ENCODE peak calls at places on chromosomes 11 and 22, in six cellular contexts. One of them, this sample, is unnamed. For H3K4me1, the result is how much of the 10 kb centered on the place peaks cover.

GRCh38 chr11:19679952-19680823 is 32.4 kb upstream of the NAV2 start:
- DNase-seq in suprapubic skin: peak
- DNase-seq in A549: peak
- DNase-seq in tibial nerve: peak
- DNase-seq in transverse colon: peak
- DNase-seq in stomach: peak
- DNase-seq in this sample: peak

GRCh38 chr22:39655736-39656285 is 85.3 kb downstream of the CACNA1I start:
- DNase-seq in transverse colon: no peak
- DNase-seq in stomach: no peak
- DNase-seq in A549: no peak
- DNase-seq in tibial nerve: no peak
- DNase-seq in suprapubic skin: no peak
- DNase-seq in this sample: no peak

GRCh38 chr11:14500181-14500651 is 605 bp upstream of the COPB1 start:
- DNase-seq in tibial nerve: peak
- DNase-seq in A549: peak
- DNase-seq in stomach: peak
- DNase-seq in transverse colon: peak
- DNase-seq in suprapubic skin: no peak
- DNase-seq in this sample: no peak

GRCh38 chr11:507727-508515 is 879 bp upstream of the RNH1 start:
- DNase-seq in stomach: no peak
- DNase-seq in A549: no peak
- DNase-seq in suprapubic skin: no peak
- DNase-seq in tibial nerve: no peak
- DNase-seq in transverse colon: no peak
- DNase-seq in this sample: no peak

GRCh38 chr11:130999992-131000770 is 83.9 kb upstream of the SNX19 start:
- DNase-seq in A549: peak
- DNase-seq in stomach: no peak
- DNase-seq in tibial nerve: no peak
- DNase-seq in suprapubic skin: no peak
- DNase-seq in transverse colon: no peak
- DNase-seq in this sample: no peak

GRCh38 chr11:125166347-125166841 is 1.8 kb downstream of the PKNOX2 start:
- DNase-seq in transverse colon: no peak
- DNase-seq in A549: no peak
- DNase-seq in suprapubic skin: no peak
- DNase-seq in stomach: no peak
- DNase-seq in tibial nerve: no peak
- DNase-seq in this sample: no peak

GRCh38 chr11:102850973-102851745 is 7.8 kb upstream of the MMP3 start:
- DNase-seq in transverse colon: peak
- DNase-seq in tibial nerve: no peak
- DNase-seq in suprapubic skin: no peak
- DNase-seq in A549: peak
- DNase-seq in stomach: no peak
- DNase-seq in this sample: no peak

GRCh38 chr11:94310191-94310875 is 6.0 kb downstream of the IZUMO1R start:
- DNase-seq in A549: no peak
- DNase-seq in transverse colon: no peak
- DNase-seq in stomach: no peak
- DNase-seq in tibial nerve: no peak
- DNase-seq in suprapubic skin: no peak
- DNase-seq in this sample: no peak

GRCh38 chr11:11845066-11845465 is 3.3 kb downstream of the USP47 start:
- DNase-seq in tibial nerve: no peak
- DNase-seq in stomach: no peak
- DNase-seq in transverse colon: no peak
- DNase-seq in suprapubic skin: no peak
- DNase-seq in A549: no peak
- DNase-seq in this sample: no peak

GRCh38 chr22:27697888-27698287 is 103.7 kb downstream of the MN1 start:
- DNase-seq in transverse colon: no peak
- DNase-seq in tibial nerve: no peak
- DNase-seq in suprapubic skin: no peak
- DNase-seq in stomach: peak
- DNase-seq in A549: no peak
- DNase-seq in this sample: no peak

GRCh38 chr11:81772161-81772560 is 961.5 kb downstream of the FAM181B start:
- DNase-seq in tibial nerve: no peak
- DNase-seq in transverse colon: no peak
- DNase-seq in stomach: no peak
- DNase-seq in suprapubic skin: no peak
- DNase-seq in A549: no peak
- DNase-seq in this sample: no peak

GRCh38 chr11:17642980-17643379 is 76.4 kb upstream of the MYOD1 start:
- DNase-seq in A549: no peak
- DNase-seq in stomach: no peak
- DNase-seq in transverse colon: no peak
- DNase-seq in suprapubic skin: no peak
- DNase-seq in tibial nerve: no peak
- DNase-seq in this sample: no peak

GRCh38 chr22:42692239-42693054 is 28.2 kb downstream of the A4GALT start:
- DNase-seq in stomach: no peak
- DNase-seq in suprapubic skin: no peak
- DNase-seq in tibial nerve: no peak
- DNase-seq in transverse colon: no peak
- DNase-seq in A549: peak
- DNase-seq in this sample: peak

GRCh38 chr11:104705475-104706195 is 192.6 kb downstream of the CASP12 start:
- DNase-seq in stomach: peak
- DNase-seq in A549: no peak
- DNase-seq in tibial nerve: no peak
- DNase-seq in transverse colon: peak
- DNase-seq in suprapubic skin: no peak
- DNase-seq in this sample: no peak

GRCh38 chr11:77102246-77103210 is at the start of gene OMP:
- DNase-seq in tibial nerve: no peak
- DNase-seq in stomach: no peak
- DNase-seq in transverse colon: no peak
- DNase-seq in A549: no peak
- DNase-seq in suprapubic skin: no peak
- DNase-seq in this sample: no peak

GRCh38 chr22:19610518-19611253 is 86.5 kb upstream of the CLDN5 start:
- DNase-seq in transverse colon: no peak
- DNase-seq in A549: no peak
- DNase-seq in suprapubic skin: no peak
- DNase-seq in stomach: no peak
- DNase-seq in tibial nerve: no peak
- DNase-seq in this sample: no peak

GRCh38 chr11:111438846-111439520 is 59.9 kb upstream of the POU2AF1 start:
- DNase-seq in transverse colon: peak
- DNase-seq in tibial nerve: no peak
- DNase-seq in stomach: no peak
- DNase-seq in A549: no peak
- DNase-seq in suprapubic skin: no peak
- DNase-seq in this sample: no peak

GRCh38 chr11:96134622-96135021 is 208.4 kb downstream of the MAML2 start:
- DNase-seq in transverse colon: no peak
- DNase-seq in tibial nerve: no peak
- DNase-seq in stomach: no peak
- DNase-seq in A549: peak
- DNase-seq in suprapubic skin: no peak
- DNase-seq in this sample: no peak

GRCh38 chr22:29705651-29706050 is 14.2 kb upstream of the CABP7 start:
- DNase-seq in A549: no peak
- DNase-seq in transverse colon: no peak
- DNase-seq in tibial nerve: no peak
- DNase-seq in stomach: no peak
- DNase-seq in suprapubic skin: no peak
- DNase-seq in this sample: no peak
- H3K27ac ChIP-seq in A549: no peak
- H3K27ac ChIP-seq in transverse colon: no peak
- H3K27ac ChIP-seq in tibial nerve: peak
- H3K27ac ChIP-seq in stomach: no peak
- H3K27ac ChIP-seq in suprapubic skin: no peak
- H3K27ac ChIP-seq in this sample: no peak

GRCh38 chr11:97996762-97997161 is 1024.0 kb upstream of the CNTN5 start:
- DNase-seq in transverse colon: no peak
- DNase-seq in stomach: no peak
- DNase-seq in suprapubic skin: no peak
- DNase-seq in A549: no peak
- DNase-seq in tibial nerve: no peak
- DNase-seq in this sample: no peak
- TF ChIP-seq EP300 in transverse colon: no peak
- TF ChIP-seq EP300 in stomach: no peak
- TF ChIP-seq EP300 in suprapubic skin: no peak
- TF ChIP-seq EP300 in A549: no peak
- TF ChIP-seq EP300 in tibial nerve: no peak
- TF ChIP-seq EP300 in this sample: no peak

DNA sequence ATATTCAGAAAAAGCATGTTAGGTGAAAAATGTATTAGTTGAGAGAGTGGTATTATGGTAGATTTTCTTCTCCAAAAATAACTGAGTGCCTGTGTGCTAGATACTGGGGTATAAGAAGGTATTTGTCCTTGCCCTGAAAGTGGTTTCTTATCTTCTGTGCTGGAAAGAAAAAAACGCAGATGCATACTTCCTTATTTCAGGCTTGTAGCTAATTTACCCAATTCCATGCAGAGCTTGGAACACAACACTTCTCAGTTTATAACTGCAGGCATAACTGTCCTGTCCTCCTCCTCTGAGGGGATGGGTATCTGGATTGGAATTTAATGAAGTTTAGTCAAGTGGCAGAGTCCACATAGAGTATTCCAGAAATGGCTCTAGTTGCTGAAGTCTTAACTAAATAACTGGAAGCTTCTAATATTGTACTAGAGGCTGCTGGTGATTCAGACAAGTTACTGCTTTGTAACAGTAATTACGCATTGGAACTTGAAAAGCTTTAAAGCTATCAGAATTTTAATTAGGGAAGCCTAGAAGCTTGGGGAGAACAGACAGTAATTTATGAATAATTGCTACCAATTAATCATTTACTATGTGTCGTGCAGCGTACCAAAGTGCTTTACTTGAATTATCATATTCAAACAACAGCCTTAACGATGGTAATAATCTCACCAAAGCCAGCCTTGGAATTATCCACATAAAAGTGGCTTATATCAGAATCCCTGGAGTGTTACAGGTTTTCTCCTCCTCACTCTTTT is 12.7 kb upstream of the C11orf91 start:
- DNase-seq in stomach: no peak
- DNase-seq in transverse colon: no peak
- DNase-seq in suprapubic skin: no peak
- DNase-seq in tibial nerve: no peak
- DNase-seq in A549: no peak
- DNase-seq in this sample: no peak
- H3K4me1 ChIP-seq in stomach: under half
- H3K4me1 ChIP-seq in transverse colon: under half
- H3K4me1 ChIP-seq in suprapubic skin: under half
- H3K4me1 ChIP-seq in tibial nerve: half or more
- H3K4me1 ChIP-seq in A549: under half
- H3K4me1 ChIP-seq in this sample: under half

GRCh38 chr22:37658133-37659065 is at the start of gene PDXP:
- DNase-seq in tibial nerve: peak
- DNase-seq in A549: peak
- DNase-seq in suprapubic skin: peak
- DNase-seq in stomach: peak
- DNase-seq in transverse colon: peak
- DNase-seq in this sample: peak
- H3K27ac ChIP-seq in tibial nerve: peak
- H3K27ac ChIP-seq in A549: peak
- H3K27ac ChIP-seq in suprapubic skin: peak
- H3K27ac ChIP-seq in stomach: peak
- H3K27ac ChIP-seq in transverse colon: peak
- H3K27ac ChIP-seq in this sample: peak

DNA sequence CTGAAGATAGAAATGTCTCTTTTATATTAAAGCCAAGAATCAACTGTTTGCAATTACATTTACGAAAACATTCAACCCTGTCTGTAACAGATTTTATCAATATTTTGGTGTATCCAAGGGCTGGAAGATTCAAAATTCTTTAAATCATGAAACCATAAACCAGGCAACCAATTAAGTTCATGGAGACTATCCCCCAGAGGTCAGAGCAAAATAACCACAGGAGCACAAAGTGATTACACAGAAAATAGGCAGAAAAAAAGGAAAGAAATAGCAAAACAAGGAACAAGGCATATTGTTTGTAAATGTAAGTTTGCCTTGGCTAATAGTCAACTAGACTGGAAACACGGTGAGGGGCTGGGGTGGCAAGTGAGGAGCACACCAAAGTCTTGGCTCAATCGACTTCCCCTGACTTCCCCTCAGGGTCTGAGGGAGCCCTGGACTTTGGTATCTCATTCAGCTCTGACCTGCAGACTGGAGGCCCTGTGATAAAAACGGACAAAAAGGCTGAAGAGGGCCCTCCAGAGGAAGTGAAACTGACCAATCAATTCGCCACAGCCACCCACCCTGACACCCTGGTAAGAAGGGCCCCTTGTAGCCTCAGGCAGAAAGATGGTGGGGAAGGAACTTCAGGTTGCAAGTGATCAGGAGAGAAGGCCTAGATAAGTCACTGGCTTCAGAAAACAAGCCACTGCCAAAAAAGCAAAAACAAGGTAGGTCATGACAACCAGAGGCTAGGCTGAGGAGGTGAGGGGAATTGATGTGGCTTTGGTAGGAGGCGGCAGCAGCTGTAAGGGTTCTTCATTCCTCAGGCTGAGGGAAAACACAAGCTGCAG is 1.9 kb downstream of the SIK3 start:
- DNase-seq in transverse colon: peak
- DNase-seq in A549: peak
- DNase-seq in suprapubic skin: no peak
- DNase-seq in tibial nerve: no peak
- DNase-seq in stomach: no peak
- DNase-seq in this sample: peak
- TF ChIP-seq EP300 in transverse colon: no peak
- TF ChIP-seq EP300 in A549: no peak
- TF ChIP-seq EP300 in suprapubic skin: no peak
- TF ChIP-seq EP300 in tibial nerve: no peak
- TF ChIP-seq EP300 in stomach: no peak
- TF ChIP-seq EP300 in this sample: no peak

This sample was measured in upper lobe of left lung.